ENCODE peak calls at places on chromosomes 7 and 10, in four cellular contexts. One of them, this sample, is unnamed.

GRCh38 chr7:2158331-2159175 is 74.2 kb downstream of the MAD1L1 start:
- DNase-seq in pons: no peak
- DNase-seq in left ventricle myocardium superior: peak; percentile 24
- DNase-seq in frontal cortex: no peak
- DNase-seq in this sample: peak; percentile 60

GRCh38 chr7:142703655-142704310 is 45.5 kb upstream of the PRSS1 start:
- DNase-seq in left ventricle myocardium superior: no peak
- DNase-seq in pons: no peak
- DNase-seq in frontal cortex: no peak
- DNase-seq in this sample: no peak

GRCh38 chr10:79014796-79015195 is 54.0 kb upstream of the ZMIZ1 start:
- DNase-seq in frontal cortex: no peak
- DNase-seq in left ventricle myocardium superior: no peak
- DNase-seq in pons: peak; percentile 60
- DNase-seq in this sample: peak; percentile 56

GRCh38 chr7:5776894-5777645 is 4.4 kb downstream of the RNF216 start:
- DNase-seq in frontal cortex: no peak
- DNase-seq in left ventricle myocardium superior: no peak
- DNase-seq in pons: no peak
- DNase-seq in this sample: no peak

GRCh38 chr7:109997837-109998236 is 1093.1 kb upstream of the LRRN3 start:
- DNase-seq in left ventricle myocardium superior: no peak
- DNase-seq in pons: no peak
- DNase-seq in frontal cortex: no peak
- DNase-seq in this sample: no peak

GRCh38 chr7:137142376-137142775 is 201.2 kb downstream of the PTN start:
- DNase-seq in left ventricle myocardium superior: no peak
- DNase-seq in pons: no peak
- DNase-seq in frontal cortex: no peak
- DNase-seq in this sample: no peak

GRCh38 chr7:112204072-112204775 is 2.0 kb downstream of the DOCK4 start:
- DNase-seq in pons: peak; percentile 58
- DNase-seq in frontal cortex: no peak
- DNase-seq in left ventricle myocardium superior: no peak
- DNase-seq in this sample: no peak

GRCh38 chr7:66267249-66267648 is 62.1 kb downstream of the TPST1 start:
- DNase-seq in frontal cortex: no peak
- DNase-seq in left ventricle myocardium superior: no peak
- DNase-seq in pons: no peak
- DNase-seq in this sample: no peak

GRCh38 chr10:14838582-14839304 is 637 bp downstream of the HSPA14 start:
- DNase-seq in frontal cortex: peak; percentile 23
- DNase-seq in left ventricle myocardium superior: peak; percentile 35
- DNase-seq in pons: peak; percentile 8
- DNase-seq in this sample: peak; percentile 86

This sample was measured in kidney.